ENCODE peak calls at places on chromosomes 6 and 20, in nine cellular contexts. One of them, this sample, is unnamed.

GRCh38 chr6:124490123-124490522 is 472.1 kb upstream of the RNF217 start:
- DNase-seq in WTC11: no peak
- DNase-seq in astrocyte: peak; percentile 42
- DNase-seq in nephron progenitor cell: no peak
- DNase-seq in Calu3: no peak
- DNase-seq in fibroblast of the aortic adventitia: no peak
- DNase-seq in breast epithelium: no peak
- DNase-seq in bronchial epithelial cell: peak; percentile 33
- DNase-seq in PC-9: no peak
- DNase-seq in this sample: no peak

GRCh38 chr6:33000053-33000452 is 9.3 kb downstream of the HLA-DOA start:
- DNase-seq in astrocyte: no peak
- DNase-seq in WTC11: peak; percentile 67
- DNase-seq in nephron progenitor cell: no peak
- DNase-seq in breast epithelium: no peak
- DNase-seq in PC-9: no peak
- DNase-seq in bronchial epithelial cell: peak; percentile 68
- DNase-seq in Calu3: peak; percentile 74
- DNase-seq in fibroblast of the aortic adventitia: no peak
- DNase-seq in this sample: no peak

GRCh38 chr6:138818496-138819194 is 22.8 kb downstream of the ECT2L start:
- DNase-seq in Calu3: no peak
- DNase-seq in nephron progenitor cell: no peak
- DNase-seq in WTC11: no peak
- DNase-seq in bronchial epithelial cell: peak; percentile 74
- DNase-seq in breast epithelium: no peak
- DNase-seq in PC-9: no peak
- DNase-seq in astrocyte: no peak
- DNase-seq in fibroblast of the aortic adventitia: no peak
- DNase-seq in this sample: no peak

GRCh38 chr20:24722586-24722985 is 226.5 kb upstream of the CST7 start:
- DNase-seq in fibroblast of the aortic adventitia: no peak
- DNase-seq in PC-9: no peak
- DNase-seq in breast epithelium: no peak
- DNase-seq in Calu3: no peak
- DNase-seq in nephron progenitor cell: no peak
- DNase-seq in bronchial epithelial cell: no peak
- DNase-seq in WTC11: no peak
- DNase-seq in astrocyte: no peak
- DNase-seq in this sample: no peak

GRCh38 chr20:63466250-63466825 is 6.1 kb downstream of the KCNQ2 start:
- DNase-seq in fibroblast of the aortic adventitia: no peak
- DNase-seq in PC-9: no peak
- DNase-seq in bronchial epithelial cell: no peak
- DNase-seq in Calu3: no peak
- DNase-seq in WTC11: no peak
- DNase-seq in breast epithelium: no peak
- DNase-seq in astrocyte: no peak
- DNase-seq in nephron progenitor cell: no peak
- DNase-seq in this sample: no peak

GRCh38 chr20:6164421-6165341 is 41.9 kb upstream of the FERMT1 start:
- DNase-seq in nephron progenitor cell: no peak
- DNase-seq in Calu3: no peak
- DNase-seq in breast epithelium: no peak
- DNase-seq in fibroblast of the aortic adventitia: peak; percentile 28
- DNase-seq in astrocyte: peak; percentile 12
- DNase-seq in WTC11: no peak
- DNase-seq in PC-9: no peak
- DNase-seq in bronchial epithelial cell: peak; percentile 18
- DNase-seq in this sample: no peak

GRCh38 chr6:9126845-9127560 is 691.7 kb upstream of the SLC35B3 start:
- DNase-seq in bronchial epithelial cell: peak; percentile 91
- DNase-seq in nephron progenitor cell: no peak
- DNase-seq in fibroblast of the aortic adventitia: peak; percentile 81
- DNase-seq in astrocyte: peak; percentile 93
- DNase-seq in PC-9: peak; percentile 46
- DNase-seq in WTC11: no peak
- DNase-seq in Calu3: no peak
- DNase-seq in breast epithelium: no peak
- DNase-seq in this sample: no peak

GRCh38 chr6:164035912-164036485 is 621.5 kb downstream of the QKI start:
- DNase-seq in breast epithelium: no peak
- DNase-seq in astrocyte: no peak
- DNase-seq in PC-9: no peak
- DNase-seq in Calu3: no peak
- DNase-seq in WTC11: no peak
- DNase-seq in fibroblast of the aortic adventitia: no peak
- DNase-seq in bronchial epithelial cell: peak; percentile 2
- DNase-seq in nephron progenitor cell: no peak
- DNase-seq in this sample: no peak

GRCh38 chr6:45423111-45423900 is 45.6 kb upstream of the SUPT3H start:
- DNase-seq in nephron progenitor cell: peak; percentile 69
- DNase-seq in bronchial epithelial cell: no peak
- DNase-seq in astrocyte: no peak
- DNase-seq in fibroblast of the aortic adventitia: no peak
- DNase-seq in Calu3: no peak
- DNase-seq in PC-9: no peak
- DNase-seq in breast epithelium: no peak
- DNase-seq in WTC11: peak; percentile 53
- DNase-seq in this sample: no peak

GRCh38 chr6:113596907-113597583 is 260.1 kb upstream of the MARCKS start:
- DNase-seq in PC-9: peak; percentile 34
- DNase-seq in WTC11: no peak
- DNase-seq in breast epithelium: no peak
- DNase-seq in Calu3: no peak
- DNase-seq in nephron progenitor cell: peak; percentile 15
- DNase-seq in astrocyte: peak; percentile 61
- DNase-seq in fibroblast of the aortic adventitia: peak; percentile 46
- DNase-seq in bronchial epithelial cell: peak; percentile 32
- DNase-seq in this sample: no peak

GRCh38 chr6:25007269-25007699 is 71.5 kb upstream of the RIPOR2 start:
- DNase-seq in bronchial epithelial cell: no peak
- DNase-seq in nephron progenitor cell: no peak
- DNase-seq in breast epithelium: no peak
- DNase-seq in astrocyte: no peak
- DNase-seq in WTC11: no peak
- DNase-seq in PC-9: no peak
- DNase-seq in fibroblast of the aortic adventitia: no peak
- DNase-seq in Calu3: no peak
- DNase-seq in this sample: no peak

GRCh38 chr6:14467591-14467990 is 350.0 kb downstream of the CD83 start:
- DNase-seq in WTC11: no peak
- DNase-seq in fibroblast of the aortic adventitia: peak; percentile 67
- DNase-seq in Calu3: no peak
- DNase-seq in PC-9: no peak
- DNase-seq in bronchial epithelial cell: no peak
- DNase-seq in nephron progenitor cell: no peak
- DNase-seq in breast epithelium: no peak
- DNase-seq in astrocyte: peak; percentile 64
- DNase-seq in this sample: no peak

GRCh38 chr6:8556370-8557018 is 121.1 kb upstream of the SLC35B3 start:
- DNase-seq in astrocyte: peak; percentile 39
- DNase-seq in fibroblast of the aortic adventitia: no peak
- DNase-seq in bronchial epithelial cell: peak; percentile 97
- DNase-seq in breast epithelium: no peak
- DNase-seq in WTC11: no peak
- DNase-seq in Calu3: no peak
- DNase-seq in PC-9: no peak
- DNase-seq in nephron progenitor cell: no peak
- DNase-seq in this sample: no peak

GRCh38 chr6:19209202-19209601 is 628.0 kb upstream of the ID4 start:
- DNase-seq in Calu3: no peak
- DNase-seq in nephron progenitor cell: no peak
- DNase-seq in fibroblast of the aortic adventitia: no peak
- DNase-seq in breast epithelium: no peak
- DNase-seq in bronchial epithelial cell: peak; percentile 66
- DNase-seq in PC-9: no peak
- DNase-seq in WTC11: no peak
- DNase-seq in astrocyte: peak; percentile 0
- DNase-seq in this sample: no peak

GRCh38 chr6:25359891-25360290 is 80.7 kb downstream of the CARMIL1 start:
- DNase-seq in nephron progenitor cell: no peak
- DNase-seq in breast epithelium: no peak
- DNase-seq in Calu3: peak; percentile 79
- DNase-seq in bronchial epithelial cell: no peak
- DNase-seq in astrocyte: no peak
- DNase-seq in WTC11: no peak
- DNase-seq in PC-9: no peak
- DNase-seq in fibroblast of the aortic adventitia: no peak
- DNase-seq in this sample: no peak

GRCh38 chr6:169961772-169962561 is 210.5 kb downstream of the ERMARD start:
- DNase-seq in PC-9: no peak
- DNase-seq in fibroblast of the aortic adventitia: no peak
- DNase-seq in WTC11: peak; percentile 70
- DNase-seq in Calu3: no peak
- DNase-seq in nephron progenitor cell: peak; percentile 71
- DNase-seq in astrocyte: no peak
- DNase-seq in breast epithelium: peak; percentile 16
- DNase-seq in bronchial epithelial cell: no peak
- DNase-seq in this sample: peak; percentile 29

GRCh38 chr6:558089-558488 is 98.8 kb downstream of the HUS1B start:
- DNase-seq in nephron progenitor cell: no peak
- DNase-seq in astrocyte: no peak
- DNase-seq in Calu3: no peak
- DNase-seq in PC-9: no peak
- DNase-seq in fibroblast of the aortic adventitia: peak; percentile 20
- DNase-seq in breast epithelium: no peak
- DNase-seq in WTC11: no peak
- DNase-seq in bronchial epithelial cell: no peak
- DNase-seq in this sample: no peak
- TF ChIP-seq CTCF in nephron progenitor cell: peak; percentile 7
- TF ChIP-seq CTCF in astrocyte: peak; percentile 16
- TF ChIP-seq CTCF in Calu3: no peak
- TF ChIP-seq CTCF in PC-9: no peak
- TF ChIP-seq CTCF in fibroblast of the aortic adventitia: peak; percentile 30
- TF ChIP-seq CTCF in breast epithelium: no peak
- TF ChIP-seq CTCF in WTC11: no peak
- TF ChIP-seq CTCF in bronchial epithelial cell: no peak
- TF ChIP-seq CTCF in this sample: peak; percentile 26

GRCh38 chr20:8667306-8667705 is 401.6 kb upstream of the PLCB4 start:
- DNase-seq in astrocyte: no peak
- DNase-seq in breast epithelium: no peak
- DNase-seq in fibroblast of the aortic adventitia: peak; percentile 71
- DNase-seq in Calu3: no peak
- DNase-seq in WTC11: no peak
- DNase-seq in bronchial epithelial cell: no peak
- DNase-seq in nephron progenitor cell: no peak
- DNase-seq in PC-9: no peak
- DNase-seq in this sample: no peak

GRCh38 chr20:8663424-8663823 is 405.5 kb upstream of the PLCB4 start:
- DNase-seq in WTC11: no peak
- DNase-seq in breast epithelium: no peak
- DNase-seq in bronchial epithelial cell: no peak
- DNase-seq in fibroblast of the aortic adventitia: no peak
- DNase-seq in PC-9: no peak
- DNase-seq in Calu3: no peak
- DNase-seq in nephron progenitor cell: no peak
- DNase-seq in astrocyte: no peak
- DNase-seq in this sample: no peak

GRCh38 chr20:8662433-8662954 is 406.4 kb upstream of the PLCB4 start:
- DNase-seq in breast epithelium: no peak
- DNase-seq in bronchial epithelial cell: no peak
- DNase-seq in fibroblast of the aortic adventitia: no peak
- DNase-seq in Calu3: no peak
- DNase-seq in PC-9: no peak
- DNase-seq in astrocyte: no peak
- DNase-seq in nephron progenitor cell: no peak
- DNase-seq in WTC11: no peak
- DNase-seq in this sample: no peak

GRCh38 chr20:8661229-8662023 is 407.5 kb upstream of the PLCB4 start:
- DNase-seq in nephron progenitor cell: no peak
- DNase-seq in Calu3: no peak
- DNase-seq in fibroblast of the aortic adventitia: no peak
- DNase-seq in bronchial epithelial cell: no peak
- DNase-seq in PC-9: no peak
- DNase-seq in WTC11: no peak
- DNase-seq in astrocyte: no peak
- DNase-seq in breast epithelium: no peak
- DNase-seq in this sample: no peak

DNA sequence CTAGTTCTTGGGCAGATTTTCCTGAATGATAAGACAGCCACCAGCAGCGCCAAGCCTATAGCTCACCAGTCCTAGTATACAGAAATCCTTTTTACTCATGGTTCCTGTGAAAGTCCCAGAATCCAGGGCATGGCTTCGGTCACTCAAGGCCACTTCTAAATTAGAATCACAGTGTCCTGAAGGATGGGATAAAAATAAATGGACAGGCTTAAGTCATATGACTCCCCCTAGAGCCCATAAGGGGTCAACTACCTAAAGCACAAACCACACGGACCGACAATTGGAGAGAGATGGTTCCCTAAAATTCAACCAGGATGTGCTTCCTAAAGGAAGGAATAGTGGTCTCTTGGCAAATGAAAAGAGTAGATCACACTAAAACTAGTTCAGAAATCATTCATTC is 404.1 kb upstream of the PLCB4 start:
- DNase-seq in nephron progenitor cell: no peak
- DNase-seq in Calu3: no peak
- DNase-seq in breast epithelium: no peak
- DNase-seq in astrocyte: no peak
- DNase-seq in WTC11: no peak
- DNase-seq in PC-9: no peak
- DNase-seq in bronchial epithelial cell: no peak
- DNase-seq in fibroblast of the aortic adventitia: no peak
- DNase-seq in this sample: no peak
- TF ChIP-seq CTCF in nephron progenitor cell: peak; percentile 26
- TF ChIP-seq CTCF in Calu3: no peak
- TF ChIP-seq CTCF in breast epithelium: no peak
- TF ChIP-seq CTCF in astrocyte: no peak
- TF ChIP-seq CTCF in WTC11: no peak
- TF ChIP-seq CTCF in PC-9: peak; percentile 22
- TF ChIP-seq CTCF in bronchial epithelial cell: no peak
- TF ChIP-seq CTCF in fibroblast of the aortic adventitia: no peak
- TF ChIP-seq CTCF in this sample: no peak

GRCh38 chr6:97726378-97726777 is 443.4 kb upstream of the MMS22L start:
- DNase-seq in Calu3: no peak
- DNase-seq in fibroblast of the aortic adventitia: no peak
- DNase-seq in WTC11: peak; percentile 23
- DNase-seq in breast epithelium: no peak
- DNase-seq in PC-9: no peak
- DNase-seq in bronchial epithelial cell: peak; percentile 8
- DNase-seq in nephron progenitor cell: no peak
- DNase-seq in astrocyte: peak; percentile 8
- DNase-seq in this sample: no peak
- TF ChIP-seq CTCF in Calu3: no peak
- TF ChIP-seq CTCF in fibroblast of the aortic adventitia: no peak
- TF ChIP-seq CTCF in WTC11: no peak
- TF ChIP-seq CTCF in breast epithelium: no peak
- TF ChIP-seq CTCF in PC-9: no peak
- TF ChIP-seq CTCF in bronchial epithelial cell: no peak
- TF ChIP-seq CTCF in nephron progenitor cell: peak; percentile 14
- TF ChIP-seq CTCF in astrocyte: no peak
- TF ChIP-seq CTCF in this sample: no peak

DNA sequence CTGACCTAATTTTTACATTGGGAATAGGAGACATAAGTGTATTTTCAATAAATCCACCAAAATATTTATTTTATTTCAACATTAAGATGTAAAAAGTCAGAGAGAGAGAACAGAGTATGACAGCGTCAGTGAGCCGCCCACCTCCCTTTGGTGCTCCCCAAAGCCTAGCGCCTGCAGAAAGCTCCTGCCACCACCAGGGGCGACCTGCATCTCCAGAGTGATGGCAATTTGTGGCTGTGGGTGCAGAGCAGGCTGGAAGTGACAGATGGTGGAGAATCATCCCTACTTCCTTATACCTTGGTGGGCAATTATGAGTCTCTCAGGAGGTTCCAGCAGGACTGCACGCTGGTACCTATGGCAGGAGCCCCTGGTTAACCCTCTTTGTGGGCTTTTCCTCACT is 87.3 kb downstream of the PTPRT start:
- DNase-seq in nephron progenitor cell: peak; percentile 27
- DNase-seq in bronchial epithelial cell: no peak
- DNase-seq in astrocyte: no peak
- DNase-seq in breast epithelium: no peak
- DNase-seq in WTC11: peak; percentile 67
- DNase-seq in Calu3: peak; percentile 28
- DNase-seq in fibroblast of the aortic adventitia: no peak
- DNase-seq in PC-9: no peak
- DNase-seq in this sample: no peak
- TF ChIP-seq CTCF in nephron progenitor cell: peak; percentile 23
- TF ChIP-seq CTCF in bronchial epithelial cell: no peak
- TF ChIP-seq CTCF in astrocyte: no peak
- TF ChIP-seq CTCF in breast epithelium: no peak
- TF ChIP-seq CTCF in WTC11: peak; percentile 47
- TF ChIP-seq CTCF in Calu3: no peak
- TF ChIP-seq CTCF in fibroblast of the aortic adventitia: no peak
- TF ChIP-seq CTCF in PC-9: peak; percentile 29
- TF ChIP-seq CTCF in this sample: peak; percentile 8

This sample was measured in dorsolateral prefrontal cortex.